ENCODE peak calls at places on chromosomes 13 and 19, in five cellular contexts. One of them, this sample, is unnamed.

GRCh38 chr13:106302843-106303242 is 232.6 kb downstream of the EFNB2 start:
- DNase-seq in fibroblast of mammary gland: no peak
- DNase-seq in retinal pigment epithelial cell: no peak
- DNase-seq in RWPE1: no peak
- DNase-seq in cardiac fibroblast: no peak
- DNase-seq in this sample: no peak

GRCh38 chr13:113729329-113730019 is 29.6 kb upstream of the TMEM255B start:
- DNase-seq in fibroblast of mammary gland: peak
- DNase-seq in retinal pigment epithelial cell: no peak
- DNase-seq in cardiac fibroblast: no peak
- DNase-seq in RWPE1: no peak
- DNase-seq in this sample: no peak

GRCh38 chr19:6333439-6333838 is at the start of gene ACER1:
- DNase-seq in RWPE1: no peak
- DNase-seq in retinal pigment epithelial cell: no peak
- DNase-seq in fibroblast of mammary gland: no peak
- DNase-seq in cardiac fibroblast: no peak
- DNase-seq in this sample: no peak

GRCh38 chr19:39199025-39199424 is 2.3 kb downstream of the NCCRP1 start:
- DNase-seq in RWPE1: no peak
- DNase-seq in cardiac fibroblast: peak
- DNase-seq in fibroblast of mammary gland: peak
- DNase-seq in retinal pigment epithelial cell: peak
- DNase-seq in this sample: no peak

GRCh38 chr19:30817965-30818364 is 445.8 kb downstream of the ZNF536 start:
- DNase-seq in retinal pigment epithelial cell: no peak
- DNase-seq in fibroblast of mammary gland: no peak
- DNase-seq in RWPE1: no peak
- DNase-seq in cardiac fibroblast: no peak
- DNase-seq in this sample: no peak

GRCh38 chr19:375395-376110 is 31.0 kb upstream of the MIER2 start:
- DNase-seq in retinal pigment epithelial cell: no peak
- DNase-seq in fibroblast of mammary gland: no peak
- DNase-seq in cardiac fibroblast: no peak
- DNase-seq in RWPE1: no peak
- DNase-seq in this sample: no peak

GRCh38 chr19:1237027-1237659 is 662 bp downstream of the CBARP start:
- DNase-seq in RWPE1: no peak
- DNase-seq in retinal pigment epithelial cell: no peak
- DNase-seq in fibroblast of mammary gland: peak
- DNase-seq in cardiac fibroblast: no peak
- DNase-seq in this sample: no peak

GRCh38 chr13:90107658-90108057 is 1239.8 kb upstream of the MIR17HG start:
- DNase-seq in RWPE1: no peak
- DNase-seq in retinal pigment epithelial cell: no peak
- DNase-seq in fibroblast of mammary gland: no peak
- DNase-seq in cardiac fibroblast: no peak
- DNase-seq in this sample: no peak

GRCh38 chr13:70054572-70054971 is 53.1 kb upstream of the ATXN8OS start:
- DNase-seq in retinal pigment epithelial cell: no peak
- DNase-seq in cardiac fibroblast: no peak
- DNase-seq in RWPE1: no peak
- DNase-seq in fibroblast of mammary gland: no peak
- DNase-seq in this sample: no peak

GRCh38 chr19:51127755-51128154 is 3.0 kb downstream of the SIGLEC9 start:
- DNase-seq in fibroblast of mammary gland: peak
- DNase-seq in cardiac fibroblast: peak
- DNase-seq in RWPE1: no peak
- DNase-seq in retinal pigment epithelial cell: no peak
- DNase-seq in this sample: no peak

GRCh38 chr13:49220856-49221614 is 897 bp downstream of the MLNR start:
- DNase-seq in cardiac fibroblast: peak
- DNase-seq in retinal pigment epithelial cell: no peak
- DNase-seq in fibroblast of mammary gland: peak
- DNase-seq in RWPE1: no peak
- DNase-seq in this sample: no peak

GRCh38 chr13:71869274-71869673 is 2.3 kb upstream of the DACH1 start:
- DNase-seq in cardiac fibroblast: no peak
- DNase-seq in retinal pigment epithelial cell: no peak
- DNase-seq in RWPE1: no peak
- DNase-seq in fibroblast of mammary gland: no peak
- DNase-seq in this sample: no peak

GRCh38 chr13:114067886-114068722 is 64.3 kb downstream of the RASA3 start:
- DNase-seq in cardiac fibroblast: no peak
- DNase-seq in retinal pigment epithelial cell: no peak
- DNase-seq in fibroblast of mammary gland: no peak
- DNase-seq in RWPE1: no peak
- DNase-seq in this sample: no peak

GRCh38 chr19:34676697-34677385 is at the start of gene SCGB2B2:
- DNase-seq in retinal pigment epithelial cell: peak
- DNase-seq in fibroblast of mammary gland: no peak
- DNase-seq in cardiac fibroblast: no peak
- DNase-seq in RWPE1: peak
- DNase-seq in this sample: no peak
- TF ChIP-seq CTCF in retinal pigment epithelial cell: peak
- TF ChIP-seq CTCF in fibroblast of mammary gland: no peak
- TF ChIP-seq CTCF in cardiac fibroblast: no peak
- TF ChIP-seq CTCF in RWPE1: no peak
- TF ChIP-seq CTCF in this sample: no peak

GRCh38 chr13:111937763-111938375 is 129.1 kb upstream of the SOX1 start:
- DNase-seq in cardiac fibroblast: no peak
- DNase-seq in retinal pigment epithelial cell: no peak
- DNase-seq in RWPE1: peak
- DNase-seq in fibroblast of mammary gland: no peak
- DNase-seq in this sample: no peak
- TF ChIP-seq CTCF in cardiac fibroblast: no peak
- TF ChIP-seq CTCF in retinal pigment epithelial cell: no peak
- TF ChIP-seq CTCF in RWPE1: no peak
- TF ChIP-seq CTCF in fibroblast of mammary gland: no peak
- TF ChIP-seq CTCF in this sample: no peak

DNA sequence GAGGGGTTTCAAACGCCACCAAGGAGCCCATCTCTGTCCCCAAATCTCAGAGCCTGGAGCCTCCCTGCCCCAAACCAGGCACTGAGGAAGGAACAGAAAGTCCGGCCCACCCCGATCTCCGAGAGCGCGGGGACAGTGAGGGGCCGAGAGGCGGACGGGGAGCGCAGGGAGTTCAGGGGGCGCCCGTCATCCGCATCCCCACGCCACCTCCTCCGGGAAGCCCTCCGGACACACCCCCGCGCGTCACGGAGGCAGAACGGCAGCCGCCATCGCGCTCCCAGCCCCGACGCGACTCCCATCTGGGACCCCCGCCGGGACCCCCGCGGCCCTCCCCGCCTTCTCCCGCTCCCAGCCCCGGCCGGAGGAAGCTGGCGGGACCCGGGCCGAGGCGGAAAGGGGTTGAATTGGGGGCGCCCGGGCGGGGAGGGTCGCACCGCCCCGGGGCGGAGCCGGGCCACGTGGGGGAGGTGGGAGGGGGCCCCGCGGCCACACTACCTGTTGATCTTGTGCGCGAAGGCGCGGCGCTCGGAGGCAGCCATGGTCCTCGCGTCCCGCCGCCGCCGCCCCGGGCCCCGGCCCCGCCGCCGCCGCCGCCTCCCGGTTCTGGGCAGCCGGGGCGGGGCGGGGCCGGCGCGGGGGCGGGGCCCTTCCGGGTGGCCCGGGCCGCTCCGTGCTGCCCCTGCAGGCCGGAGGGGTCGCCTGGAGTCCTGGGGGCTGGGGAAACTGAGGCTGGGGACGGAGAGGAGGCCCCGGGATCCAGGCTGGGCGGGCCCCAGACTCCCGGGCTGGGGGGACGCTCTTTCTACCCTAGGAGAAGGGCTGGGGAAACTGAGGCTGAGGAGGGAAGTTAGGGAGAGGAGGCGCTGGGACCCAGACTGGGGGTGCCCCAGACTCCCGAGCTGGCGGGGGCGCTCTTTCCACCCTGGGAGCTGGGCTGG is at the start of gene DOCK6:
- DNase-seq in retinal pigment epithelial cell: no peak
- DNase-seq in fibroblast of mammary gland: no peak
- DNase-seq in cardiac fibroblast: no peak
- DNase-seq in RWPE1: no peak
- DNase-seq in this sample: no peak
- TF ChIP-seq CTCF in retinal pigment epithelial cell: peak
- TF ChIP-seq CTCF in fibroblast of mammary gland: no peak
- TF ChIP-seq CTCF in cardiac fibroblast: peak
- TF ChIP-seq CTCF in RWPE1: peak
- TF ChIP-seq CTCF in this sample: no peak

DNA sequence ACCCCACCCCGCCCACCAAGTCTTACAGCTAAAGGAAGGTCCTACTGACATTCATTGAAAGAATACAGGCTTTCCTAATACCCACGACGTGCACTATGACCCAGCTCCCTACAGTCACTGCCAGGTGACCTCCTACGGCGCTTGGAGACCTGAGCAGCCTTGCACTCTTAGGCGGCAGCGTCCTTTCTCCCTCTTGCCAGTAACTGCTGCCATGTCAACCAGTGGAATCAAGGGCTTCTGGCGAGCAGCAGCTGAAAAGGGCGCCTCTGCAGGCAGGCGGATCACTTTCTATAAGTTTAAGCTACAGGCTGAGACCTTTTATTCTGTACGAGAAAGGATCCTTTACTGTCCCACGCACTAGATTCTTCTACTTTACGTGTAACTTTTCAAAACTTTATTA is 2.0 kb downstream of the KCTD12 start:
- DNase-seq in RWPE1: no peak
- DNase-seq in retinal pigment epithelial cell: no peak
- DNase-seq in cardiac fibroblast: peak
- DNase-seq in fibroblast of mammary gland: peak
- DNase-seq in this sample: no peak
- TF ChIP-seq CTCF in RWPE1: peak
- TF ChIP-seq CTCF in retinal pigment epithelial cell: peak
- TF ChIP-seq CTCF in cardiac fibroblast: peak
- TF ChIP-seq CTCF in fibroblast of mammary gland: peak
- TF ChIP-seq CTCF in this sample: no peak